ENCODE peak calls at places on chromosomes 16 and 17, in seven cellular contexts. S is activated CD4-positive, CD25-positive, alpha-beta regulatory T cell; Z is non-pigmented ciliary epithelial cell; H is fibroblast of pulmonary artery; Q is neural crest cell; Y is dorsolateral prefrontal cortex; C is stimulated activated naive CD8-positive, alpha-beta T cell treated with anti-CD3 and anti-CD28 coated beads, Interleukin-15, amount 100 ng/mL, for 72 hours. X is an unnamed sample.

GRCh38 chr16:58086381-58087208 is 42.6 kb downstream of the CFAP20 start:
- DNase-seq in Q (no peak), C (no peak), H (no peak), Z (no peak), Y (no peak), S (no peak), X (no peak)

GRCh38 chr17:17959520-17960361 is 12.5 kb downstream of the TOM1L2 start:
- DNase-seq in S (no peak), Z (no peak), Y (no peak), C (peak), H (peak), Q (no peak), X (peak)

GRCh38 chr17:63041251-63041650 is 75.2 kb downstream of the TANC2 start:
- DNase-seq in Q (no peak), Y (no peak), S (no peak), Z (no peak), C (no peak), H (peak), X (no peak)

GRCh38 chr17:43987131-43988021 is 17.0 kb upstream of the NAGS start:
- DNase-seq in S (no peak), H (no peak), Y (no peak), C (no peak), Z (no peak), Q (no peak), X (no peak)

GRCh38 chr16:3175157-3176153 is 12.5 kb upstream of the OR1F1 start:
- DNase-seq in Y (no peak), H (no peak), Q (peak), C (peak), Z (no peak), S (no peak), X (peak)

GRCh38 chr17:1264196-1264595 is 6.0 kb upstream of the BHLHA9 start:
- DNase-seq in Z (no peak), C (no peak), S (no peak), Q (no peak), Y (no peak), H (no peak), X (no peak)

GRCh38 chr17:71237903-71238538 is 882.8 kb upstream of the SOX9 start:
- DNase-seq in Q (no peak), S (no peak), C (no peak), Y (no peak), Z (no peak), H (peak), X (peak)

GRCh38 chr17:1197781-1198490 is 18.2 kb upstream of the ABR start:
- DNase-seq in H (peak), S (peak), C (peak), Z (no peak), Y (no peak), Q (no peak), X (no peak)

GRCh38 chr17:7651097-7651958 is 602 bp downstream of the ATP1B2 start:
- DNase-seq in Z (no peak), H (no peak), Q (no peak), Y (peak), S (no peak), C (no peak), X (no peak)

GRCh38 chr17:79616801-79617200 is 6.0 kb upstream of the RBFOX3 start:
- DNase-seq in Y (no peak), H (no peak), S (no peak), Z (no peak), C (no peak), Q (no peak), X (no peak)

GRCh38 chr16:17850626-17851265 is 380.0 kb upstream of the XYLT1 start:
- DNase-seq in Z (no peak), Q (peak), H (no peak), C (no peak), S (no peak), Y (no peak), X (no peak)

GRCh38 chr16:49354101-49354500 is 19.5 kb upstream of the C16orf78 start:
- DNase-seq in Q (no peak), Z (no peak), H (no peak), C (no peak), S (no peak), Y (no peak), X (no peak)

GRCh38 chr17:78774956-78775571 is 7.0 kb downstream of the CYTH1 start:
- DNase-seq in Y (no peak), H (no peak), S (peak), Q (no peak), C (peak), Z (no peak), X (no peak)

GRCh38 chr17:48100591-48101011 is 677 bp downstream of the CBX1 start:
- DNase-seq in Y (peak), Z (no peak), Q (peak), H (peak), C (no peak), S (no peak), X (peak)

GRCh38 chr16:14186954-14187306 is 115.8 kb downstream of the MRTFB start:
- DNase-seq in Q (no peak), C (no peak), S (no peak), Y (no peak), H (no peak), Z (no peak), X (no peak)